ENCODE peak calls at places on chromosome 5, in seven cellular contexts. K is bronchial epithelial cell; H is CD8-positive, alpha-beta T cell; N is fibroblast of gingiva; B is EL; M is cardiac fibroblast; C is choroid plexus epithelial cell. I is an unnamed sample.

GRCh38 chr5:174489920-174490597 is 234.3 kb upstream of the MSX2 start:
- DNase-seq in N (no peak), K (no peak), H (no peak), C (no peak), B (no peak), M (no peak), I (no peak)

GRCh38 chr5:138604176-138604785 is 29.1 kb upstream of the HSPA9 start:
- DNase-seq in N (no peak), B (no peak), K (no peak), H (no peak), C (no peak), M (no peak), I (no peak)

GRCh38 chr5:5025098-5025773 is 114.9 kb upstream of the ADAMTS16 start:
- DNase-seq in M (no peak), K (no peak), B (no peak), N (no peak), C (no peak), H (no peak), I (no peak)

GRCh38 chr5:1332461-1333001 is 12.4 kb downstream of the CLPTM1L start:
- DNase-seq in K (peak), B (no peak), C (no peak), M (no peak), N (no peak), H (no peak), I (no peak)

GRCh38 chr5:16095612-16096011 is 84.0 kb downstream of the MARCHF11 start:
- DNase-seq in K (no peak), N (no peak), H (no peak), C (no peak), M (no peak), B (no peak), I (no peak)

GRCh38 chr5:136501133-136501532 is 135.8 kb upstream of the TRPC7 start:
- DNase-seq in B (no peak), C (no peak), H (no peak), M (no peak), K (no peak), N (no peak), I (no peak)

GRCh38 chr5:135493406-135494180 is 41.4 kb upstream of the TIFAB start:
- DNase-seq in N (peak), K (peak), M (peak), C (peak), H (no peak), B (peak), I (peak)

GRCh38 chr5:68261174-68262021 is 45.8 kb downstream of the PIK3R1 start:
- DNase-seq in K (no peak), C (peak), H (no peak), M (peak), B (no peak), N (peak), I (peak)

GRCh38 chr5:158979749-158980521 is 119.8 kb downstream of the EBF1 start:
- DNase-seq in C (peak), K (peak), N (peak), B (peak), M (peak), H (no peak), I (peak)

GRCh38 chr5:74492230-74492629 is 148.3 kb downstream of the ENC1 start:
- DNase-seq in H (no peak), N (no peak), C (no peak), B (no peak), K (no peak), M (no peak), I (no peak)

GRCh38 chr5:106451998-106452397 is 1218.7 kb downstream of the EFNA5 start:
- DNase-seq in N (no peak), K (no peak), B (no peak), M (no peak), H (no peak), C (no peak), I (no peak)

GRCh38 chr5:9562101-9562500 is 16.2 kb upstream of the SEMA5A start:
- DNase-seq in M (peak), H (no peak), C (peak), B (peak), K (peak), N (no peak), I (peak)

GRCh38 chr5:87400305-87400899 is 12.3 kb downstream of the CCNH start:
- DNase-seq in B (peak), N (peak), C (peak), K (peak), M (peak), H (no peak), I (peak)

GRCh38 chr5:66171349-66172344 is 27.5 kb downstream of the SREK1 start:
- DNase-seq in K (peak), C (peak), N (peak), B (peak), M (peak), H (peak), I (peak)

GRCh38 chr5:41848983-41849382 is 21.2 kb downstream of the OXCT1 start:
- DNase-seq in K (no peak), B (no peak), M (no peak), H (no peak), C (no peak), N (no peak), I (no peak)

GRCh38 chr5:54090495-54091084 is 219.8 kb downstream of the ARL15 start:
- DNase-seq in M (peak), N (peak), K (peak), H (no peak), B (peak), C (peak), I (peak)

GRCh38 chr5:152004095-152004494 is 79.4 kb upstream of the GLRA1 start:
- DNase-seq in B (no peak), K (no peak), N (no peak), H (no peak), C (no peak), M (no peak), I (no peak)

GRCh38 chr5:36763454-36763853 is 113.1 kb upstream of the NIPBL start:
- DNase-seq in C (no peak), M (no peak), N (no peak), K (no peak), B (no peak), H (no peak), I (no peak)

GRCh38 chr5:17882760-17883488 is 248.7 kb downstream of the TAF11L14 start:
- DNase-seq in H (no peak), N (no peak), M (no peak), B (no peak), C (no peak), K (peak), I (no peak)

GRCh38 chr5:137754236-137754960 is at the start of gene HNRNPA0:
- DNase-seq in N (peak), K (peak), B (peak), M (peak), H (peak), C (peak), I (peak)

GRCh38 chr5:156094001-156094400 is 233.0 kb upstream of the SGCD start:
- DNase-seq in N (no peak), C (no peak), K (no peak), B (no peak), M (no peak), H (no peak), I (no peak)

GRCh38 chr5:149166128-149166527 is 24.8 kb downstream of the ABLIM3 start:
- DNase-seq in M (peak), B (peak), K (peak), C (no peak), N (peak), H (no peak), I (peak)

GRCh38 chr5:115573133-115573532 is 28.6 kb upstream of the FEM1C start:
- DNase-seq in N (peak), C (peak), B (peak), M (peak), K (peak), H (no peak), I (peak)

GRCh38 chr5:172931001-172931536 is 28.2 kb upstream of the RPL26L1 start:
- DNase-seq in B (peak), M (peak), C (peak), N (peak), H (no peak), K (peak), I (peak)